ENCODE peak calls at places on chromosomes 2 and 18, in six cellular contexts. T is mesenchymal stem cell, M is neuronal stem cell, Z is H9, U is H1, N is IMR-90. B is an unnamed sample.

GRCh38 chr2:111171337-111171930 is 50.7 kb downstream of the BCL2L11 start:
- DNase-seq in T (no peak), M (no peak), Z (no peak), U (no peak), N (no peak), B (no peak)

GRCh38 chr2:216023055-216023648 is 9.8 kb upstream of the MREG start:
- DNase-seq in T (peak), M (no peak), Z (peak), U (peak), N (peak), B (peak)

GRCh38 chr18:55321268-55322175 is 266.5 kb downstream of the TCF4 start:
- DNase-seq in T (peak), M (peak), Z (peak), U (no peak), N (peak), B (peak)

GRCh38 chr2:189580267-189580661 is 322 bp downstream of the SLC40A1 start:
- DNase-seq in T (no peak), M (no peak), Z (peak), U (no peak), N (no peak), B (peak)

GRCh38 chr2:70890469-70891065 is 45.1 kb upstream of the ATP6V1B1 start:
- DNase-seq in T (no peak), M (no peak), Z (no peak), U (no peak), N (no peak), B (no peak)

GRCh38 chr2:54471221-54471711 is 15.1 kb downstream of the SPTBN1 start:
- DNase-seq in T (peak), M (no peak), Z (no peak), U (no peak), N (peak), B (peak)

GRCh38 chr2:7837232-7837760 is 844.6 kb upstream of the ID2 start:
- DNase-seq in T (no peak), M (no peak), Z (no peak), U (no peak), N (no peak), B (no peak)

GRCh38 chr2:225649274-225649673 is 249.8 kb downstream of the NYAP2 start:
- DNase-seq in T (no peak), M (no peak), Z (no peak), U (no peak), N (no peak), B (no peak)

GRCh38 chr2:26521054-26521912 is 43.4 kb upstream of the OTOF start:
- DNase-seq in T (peak), M (peak), Z (peak), U (peak), N (no peak), B (no peak)

GRCh38 chr18:4455113-4455811 is at the start of gene DLGAP1:
- DNase-seq in T (no peak), M (peak), Z (peak), U (peak), N (no peak), B (no peak)

GRCh38 chr2:9618410-9618809 is 12.4 kb downstream of the YWHAQ start:
- DNase-seq in T (no peak), M (no peak), Z (no peak), U (no peak), N (no peak), B (no peak)

GRCh38 chr2:86274918-86275275 is 62.5 kb downstream of the REEP1 start:
- DNase-seq in T (peak), M (no peak), Z (no peak), U (no peak), N (peak), B (peak)

GRCh38 chr2:23803965-23804542 is 122.9 kb downstream of the ATAD2B start:
- DNase-seq in T (no peak), M (no peak), Z (peak), U (no peak), N (peak), B (peak)

GRCh38 chr18:67794512-67794911 is 278.0 kb upstream of the DSEL start:
- DNase-seq in T (peak), M (no peak), Z (no peak), U (no peak), N (peak), B (no peak)

GRCh38 chr2:100964222-100964621 is 37.9 kb upstream of the RPL31 start:
- DNase-seq in T (no peak), M (no peak), Z (no peak), U (no peak), N (no peak), B (no peak)
- H3K14ac ChIP-seq in T (no peak), M (no peak), Z (no peak), U (no peak), N (no peak), B (no peak)

GRCh38 chr2:19752500-19752899 is 149.3 kb downstream of the TTC32 start:
- DNase-seq in T (no peak), M (no peak), Z (no peak), U (no peak), N (peak), B (no peak)
- H3K14ac ChIP-seq in T (no peak), M (no peak), Z (no peak), U (no peak), N (peak), B (no peak)

GRCh38 chr2:126921066-126921465 is 22.4 kb downstream of the TEX51 start:
- DNase-seq in T (no peak), M (no peak), Z (no peak), U (no peak), N (no peak), B (no peak)
- H3K14ac ChIP-seq in T (no peak), M (no peak), Z (no peak), U (no peak), N (no peak), B (no peak)

GRCh38 chr18:60082790-60083189 is 183.0 kb downstream of the PMAIP1 start:
- DNase-seq in T (no peak), M (no peak), Z (no peak), U (no peak), N (no peak), B (no peak)
- H3K14ac ChIP-seq in T (no peak), M (no peak), Z (no peak), U (no peak), N (no peak), B (no peak)